ENCODE peak calls at places on chromosomes 6 and 20, in nine cellular contexts. Q, I, H, M, V, P, R, G and K are unnamed samples.

GRCh38 chr6:158020272-158020711 is 38.6 kb downstream of the SYNJ2 start:
- DNase-seq in Q (no peak), I (no peak), H (no peak), M (no peak), V (peak; percentile 11), P (peak; percentile 4), R (no peak), G (no peak), K (peak; percentile 19)

GRCh38 chr6:144575327-144575726 is 290.2 kb downstream of the UTRN start:
- DNase-seq in Q (no peak), I (no peak), H (no peak), M (no peak), V (no peak), P (no peak), R (no peak), G (no peak), K (no peak)

GRCh38 chr20:51767018-51767866 is 948 bp downstream of the ATP9A start:
- DNase-seq in Q (peak; percentile 93), I (no peak), H (no peak), M (peak; percentile 41), V (peak; percentile 90), P (peak; percentile 45), R (peak; percentile 55), G (no peak), K (peak; percentile 97)

GRCh38 chr20:10007747-10008146 is 27.0 kb upstream of the ANKEF1 start:
- DNase-seq in Q (no peak), I (no peak), H (no peak), M (no peak), V (no peak), P (no peak), R (no peak), G (no peak), K (no peak)

GRCh38 chr6:161736796-161737292 is 463.0 kb upstream of the AGPAT4 start:
- DNase-seq in Q (no peak), I (no peak), H (no peak), M (no peak), V (no peak), P (no peak), R (no peak), G (no peak), K (no peak)

GRCh38 chr20:57573893-57574292 is 13.0 kb downstream of the PCK1 start:
- DNase-seq in Q (no peak), I (no peak), H (no peak), M (no peak), V (no peak), P (no peak), R (no peak), G (no peak), K (no peak)

GRCh38 chr20:38843346-38843745 is 37.8 kb downstream of the PPP1R16B start:
- DNase-seq in Q (no peak), I (no peak), H (no peak), M (no peak), V (no peak), P (no peak), R (peak; percentile 48), G (no peak), K (no peak)

GRCh38 chr6:110897433-110897832 is 22.8 kb downstream of the AMD1 start:
- DNase-seq in Q (no peak), I (no peak), H (no peak), M (no peak), V (no peak), P (no peak), R (no peak), G (no peak), K (no peak)

GRCh38 chr20:64133951-64134407 is 26.6 kb upstream of the NPBWR2 start:
- DNase-seq in Q (peak; percentile 46), I (no peak), H (no peak), M (no peak), V (peak; percentile 12), P (no peak), R (no peak), G (no peak), K (peak; percentile 66)

GRCh38 chr6:12291785-12292604 is 1.8 kb downstream of the EDN1 start:
- DNase-seq in Q (no peak), I (no peak), H (no peak), M (no peak), V (no peak), P (peak; percentile 70), R (no peak), G (no peak), K (no peak)

GRCh38 chr20:33740189-33740588 is 8.4 kb downstream of the ZNF341 start:
- DNase-seq in Q (no peak), I (no peak), H (no peak), M (no peak), V (no peak), P (no peak), R (no peak), G (no peak), K (no peak)

GRCh38 chr6:29153083-29153482 is 17.6 kb upstream of the OR2J2 start:
- DNase-seq in Q (no peak), I (no peak), H (no peak), M (no peak), V (no peak), P (no peak), R (no peak), G (no peak), K (no peak)

GRCh38 chr6:17484201-17484606 is 90.8 kb downstream of the CAP2 start:
- DNase-seq in Q (no peak), I (no peak), H (no peak), M (no peak), V (no peak), P (no peak), R (no peak), G (no peak), K (no peak)